ENCODE peak calls at places on chromosome 17, in eight cellular contexts. W, H, J, S, L, B, I and P are unnamed samples.

GRCh38 chr17:8324132-8324531 is 14.1 kb downstream of the ARHGEF15 start:
- DNase-seq in W (no peak), H (peak; percentile 24), J (no peak), S (no peak), L (no peak), B (no peak), I (peak; percentile 4), P (no peak)

GRCh38 chr17:40321502-40322416 is 12.8 kb downstream of the RARA start:
- DNase-seq in W (no peak), H (peak; percentile 87), J (peak; percentile 68), S (no peak), L (no peak), B (no peak), I (no peak), P (no peak)

GRCh38 chr17:45431531-45432404 is 902 bp downstream of the ARHGAP27 start:
- DNase-seq in W (peak; percentile 86), H (peak; percentile 86), J (peak; percentile 85), S (peak; percentile 97), L (peak; percentile 57), B (peak; percentile 64), I (peak; percentile 71), P (peak; percentile 51)

GRCh38 chr17:1638171-1638583 is 7.4 kb downstream of the SCARF1 start:
- DNase-seq in W (no peak), H (no peak), J (no peak), S (no peak), L (no peak), B (no peak), I (no peak), P (no peak)

GRCh38 chr17:40317345-40317873 is 8.4 kb downstream of the RARA start:
- DNase-seq in W (no peak), H (no peak), J (peak; percentile 50), S (no peak), L (peak; percentile 55), B (peak; percentile 38), I (peak; percentile 69), P (no peak)

GRCh38 chr17:64662774-64663367 is 764 bp upstream of the SMURF2 start:
- DNase-seq in W (no peak), H (no peak), J (no peak), S (no peak), L (no peak), B (no peak), I (no peak), P (no peak)

GRCh38 chr17:43772877-43773648 is 5.7 kb downstream of the DUSP3 start:
- DNase-seq in W (no peak), H (no peak), J (no peak), S (peak; percentile 60), L (no peak), B (no peak), I (no peak), P (no peak)

GRCh38 chr17:8436169-8436932 is 667 bp downstream of the NDEL1 start:
- DNase-seq in W (peak; percentile 77), H (peak; percentile 89), J (peak; percentile 69), S (peak; percentile 85), L (peak; percentile 68), B (peak; percentile 44), I (peak; percentile 74), P (peak; percentile 43)

GRCh38 chr17:2462481-2462880 is 49.2 kb downstream of the METTL16 start:
- DNase-seq in W (no peak), H (no peak), J (no peak), S (no peak), L (no peak), B (no peak), I (no peak), P (no peak)

GRCh38 chr17:11485802-11486421 is 112.4 kb upstream of the DNAH9 start:
- DNase-seq in W (no peak), H (no peak), J (no peak), S (no peak), L (no peak), B (no peak), I (no peak), P (no peak)

GRCh38 chr17:40121191-40121885 is 433 bp upstream of the MSL1 start:
- DNase-seq in W (peak; percentile 36), H (peak; percentile 87), J (no peak), S (peak; percentile 65), L (no peak), B (no peak), I (peak; percentile 56), P (no peak)

GRCh38 chr17:57674894-57675293 is 70.2 kb downstream of the CCDC182 start:
- DNase-seq in W (no peak), H (no peak), J (no peak), S (no peak), L (no peak), B (no peak), I (no peak), P (no peak)

GRCh38 chr17:2299136-2299535 is 4.4 kb downstream of the SMG6 start:
- DNase-seq in W (no peak), H (no peak), J (no peak), S (no peak), L (no peak), B (no peak), I (no peak), P (no peak)

GRCh38 chr17:69501591-69502468 is 87.3 kb downstream of the MAP2K6 start:
- DNase-seq in W (no peak), H (no peak), J (peak; percentile 49), S (no peak), L (no peak), B (no peak), I (peak; percentile 52), P (no peak)

GRCh38 chr17:77501101-77501566 is 360.4 kb downstream of the SEC14L1 start:
- DNase-seq in W (peak; percentile 27), H (peak; percentile 49), J (no peak), S (no peak), L (no peak), B (no peak), I (no peak), P (no peak)

GRCh38 chr17:2986925-2987324 is 76.5 kb downstream of the OR1D5 start:
- DNase-seq in W (no peak), H (no peak), J (no peak), S (no peak), L (no peak), B (no peak), I (no peak), P (no peak)

GRCh38 chr17:14169287-14169686 is 67.4 kb downstream of the CDRT15 start:
- DNase-seq in W (no peak), H (no peak), J (no peak), S (no peak), L (no peak), B (no peak), I (no peak), P (no peak)

GRCh38 chr17:74012465-74012864 is 191.0 kb upstream of the RPL38 start:
- DNase-seq in W (peak; percentile 19), H (no peak), J (no peak), S (no peak), L (peak; percentile 77), B (no peak), I (no peak), P (no peak)

GRCh38 chr17:67637901-67638641 is 79.7 kb upstream of the NOL11 start:
- DNase-seq in W (no peak), H (peak; percentile 29), J (peak; percentile 86), S (peak; percentile 51), L (no peak), B (no peak), I (no peak), P (no peak)

GRCh38 chr17:82412535-82413520 is 5.3 kb upstream of the HEXD start:
- DNase-seq in W (no peak), H (no peak), J (no peak), S (no peak), L (no peak), B (no peak), I (no peak), P (no peak)

GRCh38 chr17:48444531-48445247 is 14.7 kb upstream of the SKAP1 start:
- DNase-seq in W (peak; percentile 34), H (no peak), J (no peak), S (no peak), L (peak; percentile 21), B (no peak), I (no peak), P (no peak)

GRCh38 chr17:79188679-79189078 is 114.1 kb downstream of the ENGASE start:
- DNase-seq in W (no peak), H (peak; percentile 92), J (no peak), S (no peak), L (no peak), B (no peak), I (no peak), P (no peak)

GRCh38 chr17:4623249-4623648 is 18.2 kb downstream of the ALOX15 start:
- DNase-seq in W (no peak), H (peak; percentile 8), J (no peak), S (no peak), L (no peak), B (no peak), I (no peak), P (no peak)

GRCh38 chr17:280216-280615 is 72.4 kb downstream of the RPH3AL start:
- DNase-seq in W (no peak), H (no peak), J (peak; percentile 17), S (peak; percentile 30), L (no peak), B (no peak), I (no peak), P (no peak)

GRCh38 chr17:45293413-45294211 is 23.2 kb downstream of the MAP3K14 start:
- DNase-seq in W (peak; percentile 23), H (peak; percentile 95), J (peak; percentile 78), S (peak; percentile 79), L (no peak), B (no peak), I (peak; percentile 89), P (no peak)

GRCh38 chr17:66462010-66462409 is 159.6 kb downstream of the PRKCA start:
- DNase-seq in W (no peak), H (no peak), J (no peak), S (no peak), L (no peak), B (no peak), I (no peak), P (no peak)